ENCODE peak calls at places on chromosomes 16 and 17, in eight cellular contexts. One of them, this sample, is unnamed. For H3K27me3 and H3K4me1, the result is how much of the 10 kb centered on the place peaks cover.

GRCh38 chr17:32828822-32829221 is 48.1 kb downstream of the MYO1D start:
- DNase-seq in cardiac muscle cell: no peak
- DNase-seq in hepatocyte: no peak
- DNase-seq in IMR-90: no peak
- DNase-seq in heart right ventricle: no peak
- DNase-seq in neural progenitor cell: no peak
- DNase-seq in tibial nerve: no peak
- DNase-seq in fibroblast of lung: no peak
- DNase-seq in this sample: no peak

GRCh38 chr16:50273888-50274770 is 7.8 kb downstream of the ADCY7 start:
- DNase-seq in cardiac muscle cell: no peak
- DNase-seq in hepatocyte: no peak
- DNase-seq in IMR-90: no peak
- DNase-seq in heart right ventricle: no peak
- DNase-seq in neural progenitor cell: no peak
- DNase-seq in tibial nerve: no peak
- DNase-seq in fibroblast of lung: no peak
- DNase-seq in this sample: peak

GRCh38 chr17:29165261-29165660 is 14.9 kb downstream of the MYO18A start:
- DNase-seq in cardiac muscle cell: no peak
- DNase-seq in hepatocyte: no peak
- DNase-seq in IMR-90: no peak
- DNase-seq in heart right ventricle: no peak
- DNase-seq in neural progenitor cell: no peak
- DNase-seq in tibial nerve: no peak
- DNase-seq in fibroblast of lung: no peak
- DNase-seq in this sample: no peak

GRCh38 chr17:66633322-66633965 is 201.5 kb upstream of the CACNG5 start:
- DNase-seq in cardiac muscle cell: peak
- DNase-seq in hepatocyte: no peak
- DNase-seq in IMR-90: peak
- DNase-seq in heart right ventricle: no peak
- DNase-seq in neural progenitor cell: no peak
- DNase-seq in tibial nerve: no peak
- DNase-seq in fibroblast of lung: peak
- DNase-seq in this sample: no peak

GRCh38 chr17:13558588-13558987 is 43.1 kb downstream of the HS3ST3A1 start:
- DNase-seq in cardiac muscle cell: no peak
- DNase-seq in hepatocyte: no peak
- DNase-seq in IMR-90: no peak
- DNase-seq in heart right ventricle: no peak
- DNase-seq in neural progenitor cell: no peak
- DNase-seq in tibial nerve: no peak
- DNase-seq in fibroblast of lung: peak
- DNase-seq in this sample: no peak

GRCh38 chr16:5015351-5015750 is 18.4 kb downstream of the NAGPA start:
- DNase-seq in cardiac muscle cell: no peak
- DNase-seq in hepatocyte: no peak
- DNase-seq in IMR-90: no peak
- DNase-seq in heart right ventricle: no peak
- DNase-seq in neural progenitor cell: no peak
- DNase-seq in tibial nerve: no peak
- DNase-seq in fibroblast of lung: no peak
- DNase-seq in this sample: peak

GRCh38 chr17:20993863-20994778 is 48.7 kb downstream of the USP22 start:
- DNase-seq in cardiac muscle cell: no peak
- DNase-seq in hepatocyte: peak
- DNase-seq in IMR-90: no peak
- DNase-seq in heart right ventricle: no peak
- DNase-seq in neural progenitor cell: no peak
- DNase-seq in tibial nerve: no peak
- DNase-seq in fibroblast of lung: no peak
- DNase-seq in this sample: no peak

GRCh38 chr17:39751016-39751543 is 13.3 kb downstream of the GRB7 start:
- DNase-seq in cardiac muscle cell: no peak
- DNase-seq in hepatocyte: no peak
- DNase-seq in IMR-90: no peak
- DNase-seq in heart right ventricle: no peak
- DNase-seq in neural progenitor cell: no peak
- DNase-seq in tibial nerve: no peak
- DNase-seq in fibroblast of lung: no peak
- DNase-seq in this sample: no peak

GRCh38 chr16:16150117-16150877 is 73.0 kb downstream of the ABCC6 start:
- DNase-seq in cardiac muscle cell: no peak
- DNase-seq in hepatocyte: peak
- DNase-seq in IMR-90: peak
- DNase-seq in heart right ventricle: peak
- DNase-seq in neural progenitor cell: no peak
- DNase-seq in tibial nerve: no peak
- DNase-seq in fibroblast of lung: peak
- DNase-seq in this sample: peak

GRCh38 chr17:80414508-80414802 is 512 bp upstream of the ENDOV start:
- DNase-seq in cardiac muscle cell: no peak
- DNase-seq in hepatocyte: peak
- DNase-seq in IMR-90: no peak
- DNase-seq in heart right ventricle: no peak
- DNase-seq in neural progenitor cell: no peak
- DNase-seq in tibial nerve: no peak
- DNase-seq in fibroblast of lung: peak
- DNase-seq in this sample: no peak

GRCh38 chr16:66510298-66510697 is 39.6 kb downstream of the TK2 start:
- DNase-seq in cardiac muscle cell: no peak
- DNase-seq in hepatocyte: no peak
- DNase-seq in IMR-90: no peak
- DNase-seq in heart right ventricle: no peak
- DNase-seq in neural progenitor cell: no peak
- DNase-seq in tibial nerve: no peak
- DNase-seq in fibroblast of lung: no peak
- DNase-seq in this sample: no peak

GRCh38 chr16:20830372-20830771 is 24.0 kb downstream of the REXO5 start:
- DNase-seq in cardiac muscle cell: no peak
- DNase-seq in hepatocyte: no peak
- DNase-seq in IMR-90: no peak
- DNase-seq in heart right ventricle: no peak
- DNase-seq in neural progenitor cell: no peak
- DNase-seq in tibial nerve: no peak
- DNase-seq in fibroblast of lung: no peak
- DNase-seq in this sample: no peak

GRCh38 chr16:57480127-57480753 is 6.1 kb downstream of the DOK4 start:
- DNase-seq in cardiac muscle cell: peak
- DNase-seq in hepatocyte: peak
- DNase-seq in IMR-90: peak
- DNase-seq in heart right ventricle: no peak
- DNase-seq in neural progenitor cell: no peak
- DNase-seq in tibial nerve: no peak
- DNase-seq in fibroblast of lung: peak
- DNase-seq in this sample: peak
- TF ChIP-seq CTCF in cardiac muscle cell: no peak
- TF ChIP-seq CTCF in hepatocyte: no peak
- TF ChIP-seq CTCF in IMR-90: no peak
- TF ChIP-seq CTCF in heart right ventricle: no peak
- TF ChIP-seq CTCF in neural progenitor cell: no peak
- TF ChIP-seq CTCF in tibial nerve: no peak
- TF ChIP-seq CTCF in fibroblast of lung: no peak
- TF ChIP-seq CTCF in this sample: no peak

GRCh38 chr16:80909720-80910119 is 97.0 kb downstream of the CMC2 start:
- DNase-seq in cardiac muscle cell: no peak
- DNase-seq in hepatocyte: no peak
- DNase-seq in IMR-90: no peak
- DNase-seq in heart right ventricle: no peak
- DNase-seq in neural progenitor cell: no peak
- DNase-seq in tibial nerve: no peak
- DNase-seq in fibroblast of lung: no peak
- DNase-seq in this sample: no peak
- H3K27me3 ChIP-seq in cardiac muscle cell: under half
- H3K27me3 ChIP-seq in hepatocyte: under half
- H3K27me3 ChIP-seq in IMR-90: under half
- H3K27me3 ChIP-seq in heart right ventricle: under half
- H3K27me3 ChIP-seq in neural progenitor cell: under half
- H3K27me3 ChIP-seq in tibial nerve: under half
- H3K27me3 ChIP-seq in fibroblast of lung: under half
- H3K27me3 ChIP-seq in this sample: under half

GRCh38 chr17:50065056-50065455 is 9.1 kb downstream of the ITGA3 start:
- DNase-seq in cardiac muscle cell: no peak
- DNase-seq in hepatocyte: no peak
- DNase-seq in IMR-90: no peak
- DNase-seq in heart right ventricle: no peak
- DNase-seq in neural progenitor cell: no peak
- DNase-seq in tibial nerve: no peak
- DNase-seq in fibroblast of lung: no peak
- DNase-seq in this sample: no peak

GRCh38 chr17:50064253-50064991 is 8.5 kb downstream of the ITGA3 start:
- DNase-seq in cardiac muscle cell: peak
- DNase-seq in hepatocyte: peak
- DNase-seq in IMR-90: peak
- DNase-seq in heart right ventricle: no peak
- DNase-seq in neural progenitor cell: no peak
- DNase-seq in tibial nerve: no peak
- DNase-seq in fibroblast of lung: peak
- DNase-seq in this sample: no peak

GRCh38 chr17:50067996-50068395 is 12.1 kb downstream of the ITGA3 start:
- DNase-seq in cardiac muscle cell: no peak
- DNase-seq in hepatocyte: no peak
- DNase-seq in IMR-90: no peak
- DNase-seq in heart right ventricle: no peak
- DNase-seq in neural progenitor cell: no peak
- DNase-seq in tibial nerve: no peak
- DNase-seq in fibroblast of lung: no peak
- DNase-seq in this sample: no peak

GRCh38 chr17:50063516-50064252 is 7.8 kb downstream of the ITGA3 start:
- DNase-seq in cardiac muscle cell: no peak
- DNase-seq in hepatocyte: no peak
- DNase-seq in IMR-90: peak
- DNase-seq in heart right ventricle: no peak
- DNase-seq in neural progenitor cell: no peak
- DNase-seq in tibial nerve: no peak
- DNase-seq in fibroblast of lung: peak
- DNase-seq in this sample: no peak

GRCh38 chr17:50066995-50067394 is 11.1 kb downstream of the ITGA3 start:
- DNase-seq in cardiac muscle cell: no peak
- DNase-seq in hepatocyte: no peak
- DNase-seq in IMR-90: no peak
- DNase-seq in heart right ventricle: no peak
- DNase-seq in neural progenitor cell: no peak
- DNase-seq in tibial nerve: no peak
- DNase-seq in fibroblast of lung: no peak
- DNase-seq in this sample: no peak
- H3K4me1 ChIP-seq in cardiac muscle cell: under half
- H3K4me1 ChIP-seq in hepatocyte: under half
- H3K4me1 ChIP-seq in IMR-90: under half
- H3K4me1 ChIP-seq in heart right ventricle: half or more
- H3K4me1 ChIP-seq in neural progenitor cell: under half
- H3K4me1 ChIP-seq in tibial nerve: under half
- H3K4me1 ChIP-seq in fibroblast of lung: under half
- H3K4me1 ChIP-seq in this sample: under half

GRCh38 chr16:1884155-1884760 is 12.3 kb upstream of the MEIOB start:
- DNase-seq in cardiac muscle cell: no peak
- DNase-seq in hepatocyte: no peak
- DNase-seq in IMR-90: no peak
- DNase-seq in heart right ventricle: no peak
- DNase-seq in neural progenitor cell: no peak
- DNase-seq in tibial nerve: no peak
- DNase-seq in fibroblast of lung: no peak
- DNase-seq in this sample: peak
- TF ChIP-seq CTCF in cardiac muscle cell: peak
- TF ChIP-seq CTCF in hepatocyte: peak
- TF ChIP-seq CTCF in IMR-90: no peak
- TF ChIP-seq CTCF in heart right ventricle: no peak
- TF ChIP-seq CTCF in neural progenitor cell: peak
- TF ChIP-seq CTCF in tibial nerve: no peak
- TF ChIP-seq CTCF in fibroblast of lung: peak
- TF ChIP-seq CTCF in this sample: peak

DNA sequence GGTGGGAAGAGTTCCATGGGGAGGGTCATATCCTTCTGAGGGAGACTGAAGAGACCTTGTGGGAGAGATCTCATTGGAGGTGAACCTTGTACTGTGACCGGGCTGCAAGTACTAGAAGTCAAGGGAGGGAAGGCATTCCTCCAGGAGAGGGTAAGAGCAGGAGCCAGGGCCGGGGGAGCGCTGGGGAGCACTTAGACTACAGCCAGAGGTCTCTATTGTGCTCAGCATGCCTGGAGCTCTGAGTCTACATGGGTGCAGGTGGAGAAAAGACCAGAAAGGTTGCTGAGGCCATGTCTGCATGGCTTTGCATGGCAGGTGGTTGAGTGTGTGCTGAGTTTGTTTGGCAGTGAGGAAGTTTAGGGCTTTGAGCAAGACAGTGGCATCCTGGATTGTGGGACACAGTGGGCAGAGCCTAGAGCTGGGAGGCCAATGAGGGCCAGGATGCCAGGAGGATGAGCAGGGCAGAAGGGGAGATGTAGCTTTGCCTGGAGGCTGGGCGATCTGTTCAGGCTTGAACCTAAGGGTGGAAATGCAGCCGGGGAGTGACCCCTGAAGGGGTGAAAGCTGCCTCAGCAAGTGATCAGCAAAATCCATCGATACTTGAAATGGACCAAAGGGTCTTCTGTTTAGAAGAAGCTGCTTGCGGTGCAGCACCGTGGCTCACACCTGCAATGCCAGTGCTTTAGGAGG is 317.4 kb upstream of the TNRC6C start:
- DNase-seq in cardiac muscle cell: no peak
- DNase-seq in hepatocyte: no peak
- DNase-seq in IMR-90: no peak
- DNase-seq in heart right ventricle: no peak
- DNase-seq in neural progenitor cell: no peak
- DNase-seq in tibial nerve: no peak
- DNase-seq in fibroblast of lung: no peak
- DNase-seq in this sample: no peak
- H3K27me3 ChIP-seq in cardiac muscle cell: under half
- H3K27me3 ChIP-seq in hepatocyte: under half
- H3K27me3 ChIP-seq in IMR-90: half or more
- H3K27me3 ChIP-seq in heart right ventricle: under half
- H3K27me3 ChIP-seq in neural progenitor cell: under half
- H3K27me3 ChIP-seq in tibial nerve: under half
- H3K27me3 ChIP-seq in fibroblast of lung: under half
- H3K27me3 ChIP-seq in this sample: under half